ENCODE peak calls at places on chromosomes 2 and 18, in four cellular contexts. M is A549; Q is DND-41; G is CD8-positive, alpha-beta T cell. C is an unnamed sample. For H3K4me1, the result is how much of the 10 kb centered on the place peaks cover.

GRCh38 chr2:95030496-95030895 is 5.0 kb downstream of the MAL start:
- DNase-seq in M (no peak), Q (no peak), G (no peak), C (no peak)

GRCh38 chr2:53632714-53633113 is 134.9 kb upstream of the CHAC2 start:
- DNase-seq in M (no peak), Q (no peak), G (no peak), C (no peak)

GRCh38 chr2:179051250-179051649 is 1.3 kb upstream of the CCDC141 start:
- DNase-seq in M (no peak), Q (no peak), G (no peak), C (no peak)

GRCh38 chr2:158501301-158501700 is 44.5 kb downstream of the PKP4 start:
- DNase-seq in M (no peak), Q (no peak), G (no peak), C (no peak)

GRCh38 chr2:53058526-53058925 is 709.1 kb upstream of the CHAC2 start:
- DNase-seq in M (peak), Q (no peak), G (no peak), C (no peak)

GRCh38 chr18:23235860-23236259 is 100.6 kb downstream of the CABLES1 start:
- DNase-seq in M (no peak), Q (no peak), G (no peak), C (no peak)

GRCh38 chr2:9807555-9808305 is 35.5 kb upstream of the TAF1B start:
- DNase-seq in M (no peak), Q (no peak), G (no peak), C (no peak)

GRCh38 chr2:151032741-151033152 is 228.9 kb downstream of the RBM43 start:
- DNase-seq in M (no peak), Q (no peak), G (no peak), C (no peak)

GRCh38 chr2:184598313-184599053 is at the start of gene ZNF804A:
- DNase-seq in M (no peak), Q (no peak), G (no peak), C (peak)

GRCh38 chr2:58865436-58865835 is 624.3 kb upstream of the FANCL start:
- DNase-seq in M (no peak), Q (no peak), G (no peak), C (no peak)

GRCh38 chr2:74104839-74105238 is 42.9 kb downstream of the BOLA3 start:
- DNase-seq in M (no peak), Q (no peak), G (no peak), C (no peak)

GRCh38 chr2:9001229-9001628 is 2.3 kb downstream of the MBOAT2 start:
- DNase-seq in M (peak), Q (no peak), G (no peak), C (peak)

DNA sequence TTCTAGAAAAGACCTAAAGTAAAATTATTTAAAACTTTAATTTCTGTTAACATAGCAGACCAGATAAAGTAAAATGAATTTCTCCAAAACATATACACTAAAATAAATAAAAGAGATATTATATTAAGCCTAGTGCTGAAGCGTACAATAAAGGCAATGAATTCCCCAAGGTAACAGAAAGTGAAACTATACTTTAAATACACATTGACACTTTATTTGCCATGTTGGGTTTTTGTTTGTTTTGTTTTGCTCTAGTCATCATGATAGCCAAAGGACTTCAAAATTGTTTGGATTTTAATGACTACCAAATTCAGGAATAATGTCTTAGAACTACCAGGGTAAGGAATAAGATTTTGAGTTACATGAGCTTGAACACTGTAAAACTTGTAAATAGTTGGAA is 413.3 kb downstream of the LRRTM4 start:
- DNase-seq in M (no peak), Q (no peak), G (no peak), C (no peak)
- H3K4me1 ChIP-seq in M (under half), Q (under half), G (under half), C (under half)

GRCh38 chr2:167187049-167187727 is 298.9 kb downstream of the XIRP2 start:
- DNase-seq in M (no peak), Q (no peak), G (no peak), C (no peak)
- TF ChIP-seq CTCF in M (no peak), Q (no peak), G (no peak), C (no peak)

GRCh38 chr2:237717366-237718276 is 81.0 kb upstream of the RBM44 start:
- DNase-seq in M (no peak), Q (no peak), G (no peak), C (no peak)
- H3K4me1 ChIP-seq in M (under half), Q (under half), G (under half), C (under half)

DNA sequence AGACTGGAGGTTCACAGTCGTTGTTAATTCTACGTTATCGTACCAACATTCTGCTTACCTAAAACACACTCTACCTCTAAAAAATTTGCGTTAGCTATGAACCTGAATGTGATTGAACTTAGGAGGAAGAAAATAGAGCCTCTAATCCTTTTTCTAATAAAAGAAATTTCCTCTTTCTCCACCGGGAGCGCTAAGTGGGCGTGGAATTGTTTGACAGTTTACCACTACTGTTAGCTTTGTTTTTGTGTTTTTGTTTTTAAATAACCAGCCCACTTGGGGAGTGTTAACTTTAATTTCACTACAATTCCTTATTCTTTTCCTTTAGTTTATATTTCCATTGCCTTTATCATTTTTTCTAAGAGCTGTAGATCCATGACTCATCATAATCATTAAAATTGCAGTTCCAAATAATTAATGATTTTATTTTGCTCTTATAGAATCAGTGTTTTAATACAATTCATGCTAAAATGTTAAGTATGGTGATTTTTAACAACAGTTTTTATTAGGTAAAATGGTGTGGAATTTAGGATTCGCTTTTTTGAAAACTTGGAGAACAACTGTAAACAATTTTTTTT is 55.0 kb upstream of the ITM2C start:
- DNase-seq in M (no peak), Q (no peak), G (no peak), C (no peak)
- TF ChIP-seq CTCF in M (peak), Q (peak), G (no peak), C (no peak)